ENCODE peak calls at places on chromosomes 2 and 18, in four cellular contexts. W is astrocyte of the spinal cord, M is PC-3, U is testis. D is an unnamed sample.

GRCh38 chr18:63869851-63870250 is 17.7 kb upstream of the SERPINB2 start:
- DNase-seq in W (no peak), U (no peak), M (peak), D (peak)

GRCh38 chr2:27772804-27773203 is 1.3 kb downstream of the MRPL33 start:
- DNase-seq in W (no peak), U (no peak), M (no peak), D (no peak)

GRCh38 chr18:35862115-35862640 is 110.3 kb upstream of the RMP24 start:
- DNase-seq in W (no peak), U (peak), M (no peak), D (peak)

GRCh38 chr2:72605836-72606442 is 219.9 kb downstream of the EXOC6B start:
- DNase-seq in M (peak), W (peak), U (no peak), D (peak)

GRCh38 chr2:241051578-241052487 is 50.3 kb downstream of the MTERF4 start:
- DNase-seq in M (no peak), W (no peak), U (peak), D (no peak)

GRCh38 chr2:109384308-109385271 is 229.2 kb downstream of the SEPTIN10 start:
- DNase-seq in M (no peak), W (no peak), U (no peak), D (no peak)

GRCh38 chr2:17628349-17629261 is 88.1 kb downstream of the VSNL1 start:
- DNase-seq in M (no peak), W (peak), U (no peak), D (no peak)

GRCh38 chr18:75507636-75508035 is 80.1 kb upstream of the SMIM21 start:
- DNase-seq in U (no peak), W (no peak), M (no peak), D (peak)

GRCh38 chr2:207403950-207404349 is 125.8 kb upstream of the CREB1 start:
- DNase-seq in W (no peak), U (no peak), M (no peak), D (no peak)

GRCh38 chr2:54704688-54705605 is 18.5 kb upstream of the EML6 start:
- DNase-seq in M (peak), U (no peak), W (peak), D (peak)

GRCh38 chr2:63054812-63055509 is 4.3 kb downstream of the OTX1 start:
- DNase-seq in U (no peak), W (no peak), M (no peak), D (no peak)

GRCh38 chr2:217981084-217981730 is 21.6 kb downstream of the TNS1 start:
- DNase-seq in M (no peak), W (no peak), U (no peak), D (no peak)

GRCh38 chr18:9547767-9548166 is 66.6 kb downstream of the PPP4R1 start:
- DNase-seq in U (no peak), W (no peak), M (no peak), D (no peak)

GRCh38 chr18:9549405-9549804 is 65.0 kb downstream of the PPP4R1 start:
- DNase-seq in W (no peak), M (peak), U (no peak), D (no peak)

GRCh38 chr18:9546468-9546867 is 67.9 kb downstream of the PPP4R1 start:
- DNase-seq in U (no peak), M (no peak), W (no peak), D (no peak)

GRCh38 chr18:9542924-9543323 is 67.6 kb downstream of the RALBP1 start:
- DNase-seq in U (no peak), M (no peak), W (no peak), D (no peak)

GRCh38 chr18:9545029-9545428 is 69.3 kb downstream of the PPP4R1 start:
- DNase-seq in U (no peak), W (no peak), M (no peak), D (no peak)
- H3K4me3 ChIP-seq in U (no peak), W (no peak), M (no peak), D (no peak)

DNA sequence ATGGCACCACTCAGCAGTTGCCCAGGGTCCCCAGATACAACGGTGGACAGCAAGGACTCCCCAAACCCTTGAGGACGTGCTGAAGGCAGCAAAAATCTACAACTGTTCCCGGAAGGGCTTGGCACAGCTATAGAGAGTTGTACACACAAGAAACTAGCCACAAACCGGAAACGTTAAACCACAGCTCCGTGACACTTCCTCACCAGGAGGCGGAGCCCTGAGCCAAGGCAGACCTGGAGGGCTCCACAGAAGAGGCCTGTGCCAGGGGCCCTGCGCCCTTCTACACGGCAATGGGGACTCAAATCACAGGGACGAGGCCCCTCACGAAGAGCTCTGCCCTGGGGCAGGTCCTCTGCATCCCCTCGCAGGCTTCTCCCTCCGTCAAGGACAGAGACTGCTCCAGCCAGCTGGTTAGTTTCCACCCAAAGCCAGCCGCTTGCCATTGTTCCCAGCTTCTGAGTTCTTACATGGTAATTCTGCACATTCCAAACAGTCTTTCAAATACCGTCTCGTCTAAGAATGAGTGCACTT is 133.3 kb downstream of the HDAC4 start:
- DNase-seq in M (peak), W (peak), U (peak), D (peak)
- H3K4me3 ChIP-seq in M (no peak), W (no peak), U (no peak), D (no peak)

GRCh38 chr2:127103243-127104165 is 3.5 kb downstream of the BIN1 start:
- DNase-seq in U (no peak), W (no peak), M (no peak), D (no peak)

GRCh38 chr2:127104166-127104660 is 2.7 kb downstream of the BIN1 start:
- DNase-seq in M (no peak), U (no peak), W (no peak), D (no peak)

GRCh38 chr2:127105656-127106456 is 1.1 kb downstream of the BIN1 start:
- DNase-seq in U (no peak), W (peak), M (peak), D (no peak)

GRCh38 chr2:127106457-127106997 is 427 bp downstream of the BIN1 start:
- DNase-seq in W (peak), U (no peak), M (no peak), D (no peak)

DNA sequence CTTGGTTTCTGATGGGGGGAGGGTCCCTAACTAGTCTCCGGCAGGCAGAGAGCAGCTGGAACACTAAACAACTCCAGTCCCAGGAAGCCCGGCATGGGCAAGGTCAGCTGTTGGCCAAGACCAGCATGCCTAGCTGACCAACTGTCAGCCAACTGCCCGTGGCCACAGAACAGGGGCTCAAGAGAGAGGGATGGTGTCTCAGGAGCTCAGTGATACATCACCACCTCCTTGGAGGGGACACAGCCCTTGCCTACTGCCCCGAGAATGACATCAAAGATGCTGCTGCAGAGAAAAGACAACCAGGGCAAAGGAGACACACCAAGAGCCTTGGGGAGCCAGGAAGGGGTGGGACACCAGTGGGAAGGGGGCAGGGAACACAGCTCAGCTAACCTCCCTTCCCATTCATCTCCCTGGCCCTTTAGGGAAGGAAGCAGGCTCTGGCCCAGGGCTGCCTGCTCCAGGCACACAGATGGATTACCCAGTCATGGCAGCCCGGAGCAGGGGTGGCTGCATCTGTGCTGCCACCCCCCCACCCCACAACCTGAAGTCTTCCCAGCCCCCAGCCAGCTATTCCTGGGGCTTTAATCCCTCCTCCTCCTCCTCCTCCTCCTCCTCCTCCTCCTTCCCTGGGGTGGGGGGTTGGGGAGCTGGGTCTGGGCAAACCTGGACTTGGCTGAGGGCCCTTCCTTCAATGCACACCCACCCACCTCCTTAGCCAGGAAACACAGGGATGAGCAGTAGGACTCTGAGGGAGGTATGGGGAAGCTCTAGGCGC is 1.9 kb downstream of the BIN1 start:
- DNase-seq in M (no peak), W (no peak), U (no peak), D (no peak)
- H3K4me3 ChIP-seq in M (peak), W (peak), U (peak), D (peak)

DNA sequence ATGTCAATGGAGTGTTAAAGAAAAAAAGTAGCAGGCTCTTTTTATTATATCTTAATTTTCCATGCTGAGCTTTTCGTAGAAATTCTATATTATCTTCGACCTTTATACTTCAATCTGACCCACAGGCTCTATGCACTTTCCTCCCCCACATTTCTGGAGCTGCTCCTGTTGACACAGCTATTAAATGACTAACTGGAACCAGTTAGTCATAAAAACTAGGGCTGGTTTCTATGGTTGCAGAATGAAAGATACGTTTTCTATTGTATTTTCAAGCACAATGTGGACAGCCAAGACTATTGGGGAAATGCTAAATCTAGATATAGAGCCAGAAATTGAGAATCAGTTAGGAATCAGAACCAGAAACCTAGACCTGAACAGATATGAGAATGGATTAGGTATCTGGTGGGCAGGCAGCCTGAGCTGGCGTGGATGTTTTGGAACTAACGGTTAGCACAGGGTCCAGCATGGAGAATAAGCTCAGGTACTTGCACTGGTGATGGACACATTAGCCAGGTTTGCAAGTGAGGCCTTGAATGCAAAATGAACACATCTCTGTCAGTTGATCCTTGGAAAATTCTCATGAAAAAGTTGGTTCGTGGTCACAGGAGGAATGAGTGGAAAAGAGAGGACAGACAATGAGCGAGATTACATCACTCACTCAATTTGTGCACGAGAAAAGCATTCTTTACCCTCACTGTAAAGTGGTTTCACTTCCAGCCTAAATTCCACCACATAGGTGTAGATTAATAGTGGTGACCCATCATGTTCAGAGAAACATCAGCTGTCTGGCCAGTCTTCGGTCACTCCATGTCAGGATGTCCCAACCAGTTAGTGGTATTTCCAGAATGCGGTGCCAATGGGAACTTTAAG is 144.6 kb upstream of the EPHA4 start:
- DNase-seq in W (peak), U (no peak), M (peak), D (peak)
- H3K4me3 ChIP-seq in W (no peak), U (no peak), M (peak), D (no peak)

DNA sequence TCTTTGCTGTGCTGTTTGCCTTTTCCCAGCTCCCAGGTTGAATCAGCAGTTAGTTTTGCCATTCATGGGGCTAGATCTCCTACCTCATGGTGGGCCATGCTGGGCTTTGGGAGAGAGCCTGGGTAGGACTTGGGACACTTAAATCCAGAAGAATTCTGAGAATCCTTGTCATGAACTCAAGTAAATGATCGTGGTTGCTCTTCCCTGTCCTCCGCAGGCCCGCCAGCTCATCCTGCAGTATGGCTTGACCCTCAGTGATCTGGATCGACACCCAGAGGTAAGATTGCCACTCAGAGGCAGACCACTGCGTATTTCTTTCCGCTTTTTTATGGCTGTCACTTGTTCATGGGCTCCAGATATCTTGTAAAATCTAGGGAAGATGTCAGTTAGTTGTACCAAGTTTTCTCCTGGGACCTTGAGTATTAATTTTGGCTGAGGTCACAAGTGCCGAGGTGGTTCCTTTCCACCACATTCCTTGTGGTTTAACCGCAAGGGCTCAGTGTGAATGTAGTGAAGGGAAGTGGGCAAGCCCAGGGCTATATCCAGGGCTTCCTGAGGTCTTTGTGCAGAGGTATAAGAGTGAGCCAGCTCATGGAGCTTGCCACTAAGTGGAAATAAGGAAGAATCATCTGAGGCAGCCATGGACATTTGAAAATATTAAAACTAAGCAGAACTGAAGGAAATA is 37.7 kb downstream of the RPIA start:
- DNase-seq in M (peak), W (peak), U (no peak), D (peak)
- H3K4me3 ChIP-seq in M (no peak), W (no peak), U (no peak), D (no peak)

GRCh38 chr2:134231965-134232340 is 21.9 kb upstream of the MGAT5 start:
- DNase-seq in M (peak), W (peak), U (no peak), D (no peak)
- H3K4me3 ChIP-seq in M (peak), W (no peak), U (no peak), D (no peak)